ENCODE peak calls at places on chromosome 4, in nine cellular contexts. R is activated CD4-positive, alpha-beta T cell treated with anti-CD3 and anti-CD28 coated beads, Interleukin-2, amount 10 ng/mL, durations not matched to agents 7 days and 5 days; T is KG1; N is nephron progenitor cell; D is cardiac septum; M is heart left ventricle; X is LoVo; I is fibroblast of pulmonary artery; W is right cardiac atrium. V is an unnamed sample.

GRCh38 chr4:8459867-8460453 is 19.4 kb downstream of the TRMT44 start:
- DNase-seq in R (no peak), T (no peak), N (no peak), D (no peak), M (no peak), X (no peak), I (no peak), W (no peak), V (no peak)

GRCh38 chr4:39825741-39826231 is 127.8 kb downstream of the UBE2K start:
- DNase-seq in R (no peak), T (no peak), N (no peak), D (no peak), M (no peak), X (no peak), I (peak), W (no peak), V (no peak)

GRCh38 chr4:139754913-139755312 is 89.3 kb downstream of the MGST2 start:
- DNase-seq in R (no peak), T (no peak), N (no peak), D (no peak), M (no peak), X (no peak), I (no peak), W (no peak), V (no peak)

GRCh38 chr4:107619731-107620130 is 100.3 kb downstream of the PAPSS1 start:
- DNase-seq in R (no peak), T (no peak), N (no peak), D (no peak), M (no peak), X (no peak), I (no peak), W (no peak), V (no peak)

GRCh38 chr4:152679414-152680281 is at the start of gene TMEM154:
- DNase-seq in R (peak), T (no peak), N (peak), D (peak), M (peak), X (no peak), I (peak), W (peak), V (peak)

GRCh38 chr4:176377705-176378302 is 58.0 kb downstream of the SPCS3 start:
- DNase-seq in R (no peak), T (no peak), N (no peak), D (no peak), M (no peak), X (peak), I (peak), W (no peak), V (no peak)

GRCh38 chr4:98150092-98150761 is 7.0 kb upstream of the STPG2 start:
- DNase-seq in R (no peak), T (no peak), N (no peak), D (no peak), M (no peak), X (no peak), I (peak), W (no peak), V (no peak)

GRCh38 chr4:153535735-153536494 is 69.8 kb downstream of the TMEM131L start:
- DNase-seq in R (no peak), T (no peak), N (no peak), D (no peak), M (no peak), X (no peak), I (peak), W (no peak), V (no peak)

GRCh38 chr4:153153339-153153851 is 50.8 kb upstream of the TRIM2 start:
- DNase-seq in R (peak), T (no peak), N (peak), D (peak), M (peak), X (peak), I (no peak), W (peak), V (peak)

GRCh38 chr4:88765729-88766128 is 68.1 kb upstream of the NAP1L5 start:
- DNase-seq in R (no peak), T (no peak), N (no peak), D (peak), M (peak), X (peak), I (peak), W (peak), V (no peak)

GRCh38 chr4:158128540-158128939 is 44.3 kb downstream of the GASK1B start:
- DNase-seq in R (no peak), T (no peak), N (no peak), D (no peak), M (no peak), X (no peak), I (no peak), W (peak), V (no peak)

GRCh38 chr4:87044511-87045369 is 109.9 kb downstream of the AFF1 start:
- DNase-seq in R (no peak), T (no peak), N (peak), D (no peak), M (peak), X (no peak), I (peak), W (no peak), V (no peak)

GRCh38 chr4:146638801-146639351 is at the start of gene POU4F2:
- DNase-seq in R (no peak), T (no peak), N (peak), D (no peak), M (no peak), X (no peak), I (peak), W (peak), V (no peak)

GRCh38 chr4:20299515-20299914 is 47.8 kb downstream of the SLIT2 start:
- DNase-seq in R (no peak), T (no peak), N (peak), D (no peak), M (no peak), X (peak), I (peak), W (no peak), V (no peak)

GRCh38 chr4:1368421-1369090 is 21.5 kb downstream of the UVSSA start:
- DNase-seq in R (no peak), T (no peak), N (no peak), D (peak), M (peak), X (no peak), I (no peak), W (peak), V (no peak)

GRCh38 chr4:149631629-149632028 is 184.0 kb downstream of the IQCM start:
- DNase-seq in R (no peak), T (no peak), N (no peak), D (no peak), M (no peak), X (no peak), I (no peak), W (no peak), V (no peak)

GRCh38 chr4:82360298-82361177 is 13.3 kb downstream of the HNRNPD start:
- DNase-seq in R (no peak), T (no peak), N (no peak), D (no peak), M (no peak), X (no peak), I (peak), W (no peak), V (no peak)

GRCh38 chr4:100929753-100930152 is 411.9 kb upstream of the EMCN start:
- DNase-seq in R (no peak), T (no peak), N (no peak), D (no peak), M (no peak), X (no peak), I (no peak), W (no peak), V (no peak)

GRCh38 chr4:55068522-55068921 is 56.9 kb downstream of the KDR start:
- DNase-seq in R (no peak), T (no peak), N (no peak), D (no peak), M (no peak), X (no peak), I (no peak), W (no peak), V (no peak)

GRCh38 chr4:110532901-110533589 is 57.1 kb downstream of the ENPEP start:
- DNase-seq in R (no peak), T (no peak), N (no peak), D (no peak), M (no peak), X (no peak), I (no peak), W (no peak), V (no peak)

GRCh38 chr4:173025131-173025530 is 143.5 kb upstream of the GALNT7 start:
- DNase-seq in R (peak), T (no peak), N (peak), D (no peak), M (no peak), X (peak), I (peak), W (no peak), V (no peak)

GRCh38 chr4:56128231-56128630 is 179.5 kb downstream of the CEP135 start:
- DNase-seq in R (no peak), T (no peak), N (no peak), D (no peak), M (no peak), X (no peak), I (peak), W (no peak), V (no peak)